ENCODE peak calls at places on chromosomes 4 and X, in six cellular contexts. One of them, this sample, is unnamed. For H3K4me1 and H3K27me3, the result is how much of the 10 kb centered on the place peaks cover.

GRCh38 chr4:1403591-1404572 is 2.4 kb downstream of the NKX1-1 start:
- DNase-seq in small intestine: no peak
- DNase-seq in right cardiac atrium: peak
- DNase-seq in esophagus squamous epithelium: no peak
- DNase-seq in GM23248: peak
- DNase-seq in ovary: no peak
- DNase-seq in this sample: peak

GRCh38 chr4:2378898-2379297 is 39.5 kb downstream of the ZFYVE28 start:
- DNase-seq in small intestine: no peak
- DNase-seq in right cardiac atrium: no peak
- DNase-seq in esophagus squamous epithelium: no peak
- DNase-seq in GM23248: no peak
- DNase-seq in ovary: no peak
- DNase-seq in this sample: no peak

GRCh38 chr4:2936773-2937145 is 26.4 kb downstream of the NOP14 start:
- DNase-seq in small intestine: no peak
- DNase-seq in right cardiac atrium: no peak
- DNase-seq in esophagus squamous epithelium: no peak
- DNase-seq in GM23248: peak
- DNase-seq in ovary: no peak
- DNase-seq in this sample: no peak

GRCh38 chr4:26176621-26177121 is 144.1 kb upstream of the RBPJ start:
- DNase-seq in small intestine: no peak
- DNase-seq in right cardiac atrium: no peak
- DNase-seq in esophagus squamous epithelium: no peak
- DNase-seq in GM23248: peak
- DNase-seq in ovary: no peak
- DNase-seq in this sample: no peak

GRCh38 chrX:39212456-39212855 is 411.2 kb downstream of the MID1IP1 start:
- DNase-seq in small intestine: no peak
- DNase-seq in right cardiac atrium: no peak
- DNase-seq in esophagus squamous epithelium: no peak
- DNase-seq in GM23248: no peak
- DNase-seq in ovary: no peak
- DNase-seq in this sample: no peak

GRCh38 chrX:40090961-40091360 is 6.8 kb downstream of the BCOR start:
- DNase-seq in small intestine: no peak
- DNase-seq in right cardiac atrium: no peak
- DNase-seq in esophagus squamous epithelium: no peak
- DNase-seq in GM23248: no peak
- DNase-seq in ovary: no peak
- DNase-seq in this sample: peak

GRCh38 chr4:37568494-37568893 is 117.7 kb downstream of the RELL1 start:
- DNase-seq in small intestine: peak
- DNase-seq in right cardiac atrium: no peak
- DNase-seq in esophagus squamous epithelium: no peak
- DNase-seq in GM23248: no peak
- DNase-seq in ovary: no peak
- DNase-seq in this sample: no peak

GRCh38 chr4:19177616-19178015 is 1074.1 kb upstream of the SLIT2 start:
- DNase-seq in small intestine: no peak
- DNase-seq in right cardiac atrium: no peak
- DNase-seq in esophagus squamous epithelium: no peak
- DNase-seq in GM23248: no peak
- DNase-seq in ovary: no peak
- DNase-seq in this sample: no peak

GRCh38 chr4:64581422-64581821 is 172.2 kb upstream of the TECRL start:
- DNase-seq in small intestine: no peak
- DNase-seq in right cardiac atrium: no peak
- DNase-seq in esophagus squamous epithelium: no peak
- DNase-seq in GM23248: peak
- DNase-seq in ovary: no peak
- DNase-seq in this sample: no peak

GRCh38 chrX:49037883-49038475 is 5.2 kb downstream of the TFE3 start:
- DNase-seq in small intestine: no peak
- DNase-seq in right cardiac atrium: no peak
- DNase-seq in esophagus squamous epithelium: no peak
- DNase-seq in GM23248: peak
- DNase-seq in ovary: no peak
- DNase-seq in this sample: no peak

GRCh38 chrX:15781964-15782711 is 8.1 kb upstream of the ZRSR2 start:
- DNase-seq in small intestine: peak
- DNase-seq in right cardiac atrium: no peak
- DNase-seq in esophagus squamous epithelium: no peak
- DNase-seq in GM23248: no peak
- DNase-seq in ovary: no peak
- DNase-seq in this sample: no peak

GRCh38 chr4:121277194-121278105 is 103.4 kb downstream of the QRFPR start:
- DNase-seq in small intestine: no peak
- DNase-seq in right cardiac atrium: no peak
- DNase-seq in esophagus squamous epithelium: no peak
- DNase-seq in GM23248: peak
- DNase-seq in ovary: no peak
- DNase-seq in this sample: no peak

GRCh38 chrX:141142946-141143345 is 34.0 kb downstream of the LDOC1 start:
- DNase-seq in small intestine: no peak
- DNase-seq in right cardiac atrium: no peak
- DNase-seq in esophagus squamous epithelium: no peak
- DNase-seq in GM23248: no peak
- DNase-seq in ovary: no peak
- DNase-seq in this sample: no peak

GRCh38 chrX:12973561-12974216 is 1.2 kb upstream of the TMSB4X start:
- DNase-seq in small intestine: no peak
- DNase-seq in right cardiac atrium: no peak
- DNase-seq in esophagus squamous epithelium: no peak
- DNase-seq in GM23248: no peak
- DNase-seq in ovary: peak
- DNase-seq in this sample: no peak

GRCh38 chrX:53990201-53990600 is 54.1 kb downstream of the PHF8 start:
- DNase-seq in small intestine: no peak
- DNase-seq in right cardiac atrium: no peak
- DNase-seq in esophagus squamous epithelium: no peak
- DNase-seq in GM23248: no peak
- DNase-seq in ovary: no peak
- DNase-seq in this sample: no peak

GRCh38 chr4:185587444-185588161 is 52.3 kb upstream of the PDLIM3 start:
- DNase-seq in small intestine: no peak
- DNase-seq in right cardiac atrium: peak
- DNase-seq in esophagus squamous epithelium: no peak
- DNase-seq in GM23248: no peak
- DNase-seq in ovary: no peak
- DNase-seq in this sample: no peak

GRCh38 chr4:70772929-70773555 is 51.3 kb downstream of the RUFY3 start:
- DNase-seq in small intestine: no peak
- DNase-seq in right cardiac atrium: no peak
- DNase-seq in esophagus squamous epithelium: no peak
- DNase-seq in GM23248: no peak
- DNase-seq in ovary: no peak
- DNase-seq in this sample: no peak

GRCh38 chrX:50721771-50722521 is 92.0 kb downstream of the SHROOM4 start:
- DNase-seq in small intestine: no peak
- DNase-seq in right cardiac atrium: no peak
- DNase-seq in esophagus squamous epithelium: no peak
- DNase-seq in GM23248: no peak
- DNase-seq in ovary: no peak
- DNase-seq in this sample: no peak

DNA sequence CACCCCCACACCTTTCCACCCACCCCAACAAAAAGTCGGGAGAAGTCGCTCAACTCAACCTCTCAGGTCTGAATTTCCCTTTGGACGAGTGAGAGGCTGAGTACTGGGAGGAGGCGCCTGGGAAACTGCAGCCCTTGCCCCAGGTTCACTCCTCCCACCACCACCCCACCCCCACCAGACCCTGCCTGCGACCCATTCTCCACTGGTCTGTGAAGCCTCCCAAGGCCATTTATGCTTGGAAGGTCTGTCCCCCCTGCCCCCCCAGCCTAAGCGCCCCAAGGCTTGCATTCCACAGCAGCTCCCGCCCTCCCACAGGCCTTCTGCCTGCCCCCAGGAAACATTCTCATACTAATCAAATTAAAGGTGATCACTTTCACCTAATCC is 27.2 kb downstream of the ELF4 start:
- DNase-seq in small intestine: no peak
- DNase-seq in right cardiac atrium: no peak
- DNase-seq in esophagus squamous epithelium: no peak
- DNase-seq in GM23248: no peak
- DNase-seq in ovary: no peak
- DNase-seq in this sample: no peak
- H3K4me1 ChIP-seq in small intestine: under half
- H3K4me1 ChIP-seq in right cardiac atrium: under half
- H3K4me1 ChIP-seq in esophagus squamous epithelium: half or more
- H3K4me1 ChIP-seq in GM23248: under half
- H3K4me1 ChIP-seq in ovary: under half
- H3K4me1 ChIP-seq in this sample: under half

GRCh38 chrX:20333672-20334071 is 67.0 kb upstream of the RPS6KA3 start:
- DNase-seq in small intestine: no peak
- DNase-seq in right cardiac atrium: no peak
- DNase-seq in esophagus squamous epithelium: no peak
- DNase-seq in GM23248: no peak
- DNase-seq in ovary: no peak
- DNase-seq in this sample: no peak
- H3K27me3 ChIP-seq in small intestine: under half
- H3K27me3 ChIP-seq in right cardiac atrium: under half
- H3K27me3 ChIP-seq in esophagus squamous epithelium: under half
- H3K27me3 ChIP-seq in GM23248: under half
- H3K27me3 ChIP-seq in ovary: under half
- H3K27me3 ChIP-seq in this sample: under half

GRCh38 chrX:147913570-147913969 is 1.9 kb downstream of the FMR1 start:
- DNase-seq in small intestine: no peak
- DNase-seq in right cardiac atrium: no peak
- DNase-seq in esophagus squamous epithelium: no peak
- DNase-seq in GM23248: no peak
- DNase-seq in ovary: no peak
- DNase-seq in this sample: no peak
- H3K27ac ChIP-seq in small intestine: no peak
- H3K27ac ChIP-seq in right cardiac atrium: no peak
- H3K27ac ChIP-seq in esophagus squamous epithelium: peak
- H3K27ac ChIP-seq in GM23248: no peak
- H3K27ac ChIP-seq in ovary: no peak
- H3K27ac ChIP-seq in this sample: no peak

GRCh38 chrX:10030570-10030969 is 63.4 kb downstream of the CLDN34 start:
- DNase-seq in small intestine: no peak
- DNase-seq in right cardiac atrium: no peak
- DNase-seq in esophagus squamous epithelium: no peak
- DNase-seq in GM23248: peak
- DNase-seq in ovary: no peak
- DNase-seq in this sample: no peak
- H3K4me1 ChIP-seq in small intestine: under half
- H3K4me1 ChIP-seq in right cardiac atrium: under half
- H3K4me1 ChIP-seq in esophagus squamous epithelium: under half
- H3K4me1 ChIP-seq in GM23248: under half
- H3K4me1 ChIP-seq in ovary: under half
- H3K4me1 ChIP-seq in this sample: under half

GRCh38 chrX:95382799-95383198 is 1301.8 kb upstream of the DIAPH2 start:
- DNase-seq in small intestine: no peak
- DNase-seq in right cardiac atrium: no peak
- DNase-seq in esophagus squamous epithelium: no peak
- DNase-seq in GM23248: no peak
- DNase-seq in ovary: no peak
- DNase-seq in this sample: no peak
- H3K27me3 ChIP-seq in small intestine: under half
- H3K27me3 ChIP-seq in right cardiac atrium: under half
- H3K27me3 ChIP-seq in esophagus squamous epithelium: under half
- H3K27me3 ChIP-seq in GM23248: under half
- H3K27me3 ChIP-seq in ovary: under half
- H3K27me3 ChIP-seq in this sample: under half

GRCh38 chr4:80184053-80184790 is 13.1 kb upstream of the PRDM8 start:
- DNase-seq in small intestine: peak
- DNase-seq in right cardiac atrium: peak
- DNase-seq in esophagus squamous epithelium: peak
- DNase-seq in GM23248: peak
- DNase-seq in ovary: peak
- DNase-seq in this sample: peak
- H3K27ac ChIP-seq in small intestine: peak
- H3K27ac ChIP-seq in right cardiac atrium: no peak
- H3K27ac ChIP-seq in esophagus squamous epithelium: peak
- H3K27ac ChIP-seq in GM23248: no peak
- H3K27ac ChIP-seq in ovary: peak
- H3K27ac ChIP-seq in this sample: no peak